ENCODE peak calls at places on chromosomes 16 and 17, in six cellular contexts. S is colonic mucosa, L is mammary epithelial cell, A is cardiac muscle cell, M is right cardiac atrium, P is mesendoderm. X is an unnamed sample.

GRCh38 chr16:80985611-80986010 is 21.1 kb downstream of the CMC2 start:
- DNase-seq in M (no peak), L (no peak), S (no peak), P (peak), A (no peak), X (no peak)

GRCh38 chr17:32123782-32124181 is 18.5 kb upstream of the RHOT1 start:
- DNase-seq in M (no peak), S (no peak), P (no peak), L (no peak), A (no peak), X (no peak)

GRCh38 chr16:68776821-68777485 is 39.9 kb downstream of the CDH1 start:
- DNase-seq in P (no peak), M (no peak), L (peak), S (no peak), A (no peak), X (no peak)

GRCh38 chr16:391885-392335 is 5.1 kb upstream of the NME4 start:
- DNase-seq in P (peak), L (peak), S (peak), M (peak), A (peak), X (no peak)

GRCh38 chr17:2797632-2798031 is 1.4 kb downstream of the RAP1GAP2 start:
- DNase-seq in M (peak), S (peak), L (no peak), P (no peak), A (no peak), X (no peak)

GRCh38 chr17:81298325-81298990 is 3.4 kb upstream of the SLC38A10 start:
- DNase-seq in S (no peak), P (no peak), M (no peak), L (no peak), A (no peak), X (no peak)

GRCh38 chr16:12245923-12246290 is 269.4 kb downstream of the SNX29 start:
- DNase-seq in M (no peak), L (no peak), A (no peak), S (no peak), P (no peak), X (no peak)

GRCh38 chr16:14454391-14454790 is 175.7 kb downstream of the PARN start:
- DNase-seq in L (peak), M (no peak), S (no peak), P (no peak), A (no peak), X (no peak)

GRCh38 chr17:75345514-75346167 is 56.4 kb upstream of the SLC25A19 start:
- DNase-seq in P (peak), L (no peak), M (no peak), S (no peak), A (no peak), X (no peak)

GRCh38 chr17:55265434-55266021 is 768 bp downstream of the HLF start:
- DNase-seq in L (no peak), A (no peak), P (no peak), S (no peak), M (peak), X (no peak)

GRCh38 chr17:4178651-4179050 is 35.7 kb downstream of the CYB5D2 start:
- DNase-seq in P (no peak), M (no peak), A (no peak), L (no peak), S (no peak), X (no peak)

GRCh38 chr16:17463335-17463734 is 7.4 kb downstream of the XYLT1 start:
- DNase-seq in P (no peak), L (no peak), S (no peak), M (no peak), A (no peak), X (no peak)

GRCh38 chr17:45942284-45942683 is 47.9 kb downstream of the MAPT start:
- DNase-seq in L (no peak), P (no peak), M (peak), S (no peak), A (no peak), X (no peak)

GRCh38 chr17:78107457-78107856 is 21.1 kb downstream of the TMC6 start:
- DNase-seq in S (no peak), P (no peak), A (no peak), M (peak), L (no peak), X (no peak)

GRCh38 chr17:4544135-4544651 is 11.0 kb downstream of the MYBBP1A start:
- DNase-seq in M (peak), L (no peak), A (no peak), S (no peak), P (no peak), X (no peak)

GRCh38 chr17:66185842-66186241 is 6.1 kb downstream of the CEP112 start:
- DNase-seq in M (no peak), P (no peak), L (no peak), S (no peak), A (no peak), X (no peak)

GRCh38 chr17:81317992-81318391 is 22.9 kb upstream of the SLC38A10 start:
- DNase-seq in S (no peak), A (no peak), L (no peak), P (no peak), M (no peak), X (no peak)

GRCh38 chr17:43723697-43724359 is 34.8 kb downstream of the SOST start:
- DNase-seq in A (no peak), S (no peak), M (no peak), L (peak), P (peak), X (no peak)

GRCh38 chr17:78953356-78954350 is 26.1 kb downstream of the LGALS3BP start:
- DNase-seq in A (no peak), M (peak), L (no peak), P (no peak), S (no peak), X (no peak)

GRCh38 chr16:27642753-27643152 is 92.8 kb downstream of the KATNIP start:
- DNase-seq in P (peak), A (no peak), L (peak), M (no peak), S (no peak), X (no peak)

GRCh38 chr17:38706625-38707298 is 1.7 kb downstream of the MLLT6 start:
- DNase-seq in P (no peak), S (peak), A (peak), M (peak), L (peak), X (no peak)

GRCh38 chr17:49513616-49514373 is 18.7 kb downstream of the NGFR start:
- DNase-seq in M (peak), L (no peak), P (no peak), A (no peak), S (no peak), X (no peak)

GRCh38 chr17:63555475-63556156 is 5.3 kb downstream of the DCAF7 start:
- DNase-seq in P (no peak), L (no peak), M (no peak), S (no peak), A (no peak), X (no peak)

GRCh38 chr17:14840616-14841231 is 424.4 kb downstream of the PMP22 start:
- DNase-seq in A (no peak), L (no peak), P (no peak), S (no peak), M (no peak), X (no peak)

GRCh38 chr17:8365143-8365542 is 11.4 kb downstream of the KRABD2 start:
- DNase-seq in M (no peak), L (peak), A (no peak), S (no peak), P (no peak), X (no peak)

DNA sequence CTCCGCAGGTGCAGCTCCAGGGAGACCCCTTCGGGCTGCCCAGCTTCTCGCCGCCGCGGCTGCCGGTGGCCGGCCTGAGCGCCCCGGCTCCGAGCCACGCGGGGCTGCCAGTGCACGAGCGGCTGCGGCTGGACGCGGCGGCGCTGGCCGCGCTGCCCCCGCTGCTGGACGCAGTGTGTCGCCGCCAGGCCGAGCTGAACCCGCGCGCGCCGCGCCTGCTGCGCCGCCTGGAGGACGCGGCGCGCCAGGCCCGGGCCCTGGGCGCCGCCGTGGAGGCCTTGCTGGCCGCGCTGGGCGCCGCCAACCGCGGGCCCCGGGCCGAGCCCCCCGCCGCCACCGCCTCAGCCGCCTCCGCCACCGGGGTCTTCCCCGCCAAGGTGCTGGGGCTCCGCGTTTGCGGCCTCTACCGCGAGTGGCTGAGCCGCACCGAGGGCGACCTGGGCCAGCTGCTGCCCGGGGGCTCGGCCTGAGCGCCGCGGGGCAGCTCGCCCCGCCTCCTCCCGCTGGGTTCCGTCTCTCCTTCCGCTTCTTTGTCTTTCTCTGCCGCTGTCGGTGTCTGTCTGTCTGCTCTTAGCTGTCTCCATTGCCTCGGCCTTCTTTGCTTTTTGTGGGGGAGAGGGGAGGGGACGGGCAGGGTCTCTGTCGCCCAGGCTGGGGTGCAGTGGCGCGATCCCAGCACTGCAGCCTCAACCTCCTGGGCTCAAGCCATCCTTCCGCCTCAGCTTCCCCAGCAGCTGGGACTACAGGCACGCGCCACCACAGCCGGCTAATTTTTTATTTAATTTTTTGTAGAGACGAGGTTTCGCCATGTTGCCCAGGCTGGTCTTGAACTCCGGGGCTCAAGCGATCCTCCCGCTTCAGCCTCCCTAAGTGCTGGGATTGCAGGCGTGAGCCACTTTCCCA is 5.9 kb downstream of the CTF1 start:
- DNase-seq in A (peak), S (peak), P (peak), M (peak), L (peak), X (no peak)
- H3K27ac ChIP-seq in A (peak), S (peak), P (peak), M (peak), L (no peak), X (peak)

GRCh38 chr17:40561871-40562611 is 3.2 kb downstream of the CCR7 start:
- DNase-seq in A (no peak), M (no peak), L (no peak), S (no peak), P (no peak), X (no peak)

GRCh38 chr17:40562841-40563370 is 2.4 kb downstream of the CCR7 start:
- DNase-seq in P (no peak), M (no peak), A (no peak), S (no peak), L (no peak), X (no peak)

GRCh38 chr17:40559954-40560591 is 5.2 kb downstream of the CCR7 start:
- DNase-seq in M (peak), S (peak), L (peak), P (peak), A (peak), X (peak)

GRCh38 chr17:40560592-40561293 is 4.5 kb downstream of the CCR7 start:
- DNase-seq in P (no peak), S (peak), M (no peak), L (no peak), A (no peak), X (no peak)

GRCh38 chr17:40561294-40561870 is 3.9 kb downstream of the CCR7 start:
- DNase-seq in A (no peak), P (no peak), M (no peak), L (no peak), S (no peak), X (no peak)
- H3K27ac ChIP-seq in A (no peak), P (no peak), M (no peak), L (no peak), S (no peak), X (no peak)

GRCh38 chr16:19073863-19074262 is 6.4 kb downstream of the COQ7 start:
- DNase-seq in A (no peak), S (no peak), L (no peak), P (no peak), M (no peak), X (no peak)

GRCh38 chr16:19077879-19078278 is 10.5 kb downstream of the COQ7 start:
- DNase-seq in A (no peak), S (no peak), P (no peak), M (no peak), L (no peak), X (no peak)

GRCh38 chr16:19075511-19075910 is 8.1 kb downstream of the COQ7 start:
- DNase-seq in A (no peak), P (no peak), L (no peak), S (no peak), M (no peak), X (no peak)

GRCh38 chr16:19071811-19072777 is 4.7 kb downstream of the COQ7 start:
- DNase-seq in A (peak), L (peak), P (peak), M (peak), S (peak), X (no peak)

DNA sequence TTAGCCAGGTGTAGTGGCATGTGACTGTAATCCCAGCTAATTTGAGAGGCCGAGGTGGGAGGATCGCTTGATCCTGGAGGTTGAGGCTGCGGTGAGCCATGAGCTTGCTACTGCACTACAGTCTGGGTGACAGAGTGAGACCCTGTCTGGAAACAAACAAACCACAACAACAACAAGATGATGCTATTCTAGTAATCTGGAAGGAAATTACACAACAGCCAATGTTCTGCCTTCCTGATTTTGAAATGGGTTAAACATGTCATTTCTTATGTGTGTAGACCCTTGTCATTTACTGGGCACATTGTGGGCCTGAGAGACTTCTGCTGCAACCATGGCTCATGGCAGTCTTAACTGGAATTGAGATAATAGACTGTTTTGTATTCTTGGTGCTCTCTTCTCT is 5.9 kb downstream of the COQ7 start:
- DNase-seq in P (no peak), L (no peak), A (no peak), M (no peak), S (no peak), X (no peak)
- H3K27ac ChIP-seq in P (no peak), L (no peak), A (no peak), M (no peak), S (no peak), X (no peak)

GRCh38 chr16:30187556-30187865 is 4.1 kb downstream of the CORO1A start:
- DNase-seq in S (no peak), A (no peak), M (no peak), L (no peak), P (no peak), X (no peak)
- H3K27ac ChIP-seq in S (no peak), A (no peak), M (no peak), L (no peak), P (no peak), X (no peak)

X was measured in epithelial cell of prostate.